ENCODE peak calls at places on chromosome 17, in eight cellular contexts. D is activated CD8-positive, alpha-beta memory T cell treated with anti-CD3 and anti-CD28 coated beads for 1 hour; V is psoas muscle; C is stimulated activated CD8-positive, alpha-beta memory T cell treated with anti-CD3 and anti-CD28 coated beads, Interleukin-2, amount 100 ng/mL, for 1 hour; T is choroid plexus epithelial cell; K is lower leg skin; B is C1 segment of cervical spinal cord; G is GM13977. X is an unnamed sample.

GRCh38 chr17:27290916-27291598 is 2.9 kb upstream of the WSB1 start:
- DNase-seq in D (no peak), V (no peak), C (no peak), T (no peak), K (no peak), B (no peak), G (no peak), X (no peak)

GRCh38 chr17:32805029-32805976 is 71.6 kb downstream of the MYO1D start:
- DNase-seq in D (no peak), V (no peak), C (no peak), T (no peak), K (no peak), B (no peak), G (no peak), X (no peak)

GRCh38 chr17:72812823-72813222 is 279.7 kb downstream of the SLC39A11 start:
- DNase-seq in D (no peak), V (no peak), C (no peak), T (peak), K (peak), B (no peak), G (no peak), X (no peak)

GRCh38 chr17:74391771-74392170 is 24.5 kb downstream of the GPR142 start:
- DNase-seq in D (no peak), V (peak), C (no peak), T (no peak), K (no peak), B (peak), G (no peak), X (no peak)

GRCh38 chr17:5630434-5630833 is 46.1 kb upstream of the NLRP1 start:
- DNase-seq in D (no peak), V (no peak), C (no peak), T (no peak), K (peak), B (no peak), G (no peak), X (no peak)

GRCh38 chr17:74117087-74117486 is 86.4 kb upstream of the RPL38 start:
- DNase-seq in D (no peak), V (no peak), C (no peak), T (no peak), K (no peak), B (no peak), G (no peak), X (peak)

GRCh38 chr17:69714659-69715058 is 300.2 kb downstream of the MAP2K6 start:
- DNase-seq in D (no peak), V (no peak), C (no peak), T (no peak), K (no peak), B (no peak), G (no peak), X (no peak)

GRCh38 chr17:60524463-60525346 is 1.3 kb downstream of the APPBP2 start:
- DNase-seq in D (no peak), V (no peak), C (no peak), T (peak), K (no peak), B (peak), G (no peak), X (no peak)

GRCh38 chr17:6465206-6466003 is 21.1 kb downstream of the PIMREG start:
- DNase-seq in D (no peak), V (peak), C (no peak), T (no peak), K (no peak), B (no peak), G (no peak), X (no peak)

GRCh38 chr17:74738051-74738996 is 1.3 kb downstream of the RAB37 start:
- DNase-seq in D (peak), V (peak), C (no peak), T (no peak), K (no peak), B (no peak), G (peak), X (no peak)

GRCh38 chr17:1638171-1638583 is 7.4 kb downstream of the SCARF1 start:
- DNase-seq in D (no peak), V (no peak), C (no peak), T (no peak), K (no peak), B (no peak), G (no peak), X (no peak)

GRCh38 chr17:6498798-6499540 is 54.7 kb downstream of the PIMREG start:
- DNase-seq in D (no peak), V (no peak), C (no peak), T (no peak), K (peak), B (peak), G (no peak), X (peak)

GRCh38 chr17:28145348-28145747 is 102.9 kb downstream of the NLK start:
- DNase-seq in D (no peak), V (no peak), C (no peak), T (peak), K (no peak), B (no peak), G (no peak), X (no peak)

GRCh38 chr17:81094744-81095607 is 60.0 kb downstream of the BAIAP2 start:
- DNase-seq in D (peak), V (peak), C (peak), T (peak), K (peak), B (peak), G (no peak), X (peak)

GRCh38 chr17:7848131-7848579 is 6.7 kb upstream of the TMEM88 start:
- DNase-seq in D (no peak), V (no peak), C (no peak), T (no peak), K (no peak), B (no peak), G (no peak), X (no peak)

GRCh38 chr17:44004761-44005526 is 522 bp downstream of the NAGS start:
- DNase-seq in D (no peak), V (peak), C (no peak), T (no peak), K (peak), B (no peak), G (no peak), X (peak)

GRCh38 chr17:76670020-76670707 is 26.6 kb upstream of the ST6GALNAC1 start:
- DNase-seq in D (no peak), V (no peak), C (no peak), T (peak), K (no peak), B (no peak), G (no peak), X (no peak)

GRCh38 chr17:74528491-74529199 is 2.6 kb downstream of the CD300LB start:
- DNase-seq in D (no peak), V (peak), C (no peak), T (no peak), K (peak), B (no peak), G (peak), X (peak)

GRCh38 chr17:40309031-40309937 is at the start of gene RARA:
- DNase-seq in D (no peak), V (peak), C (no peak), T (peak), K (peak), B (peak), G (peak), X (peak)

GRCh38 chr17:72430611-72431432 is 310.0 kb downstream of the SOX9 start:
- DNase-seq in D (no peak), V (no peak), C (no peak), T (no peak), K (no peak), B (no peak), G (no peak), X (no peak)

GRCh38 chr17:15233022-15233805 is 31.9 kb downstream of the PMP22 start:
- DNase-seq in D (no peak), V (peak), C (no peak), T (peak), K (no peak), B (no peak), G (no peak), X (no peak)

GRCh38 chr17:39014795-39015545 is 47.8 kb upstream of the FBXO47 start:
- DNase-seq in D (no peak), V (no peak), C (no peak), T (no peak), K (peak), B (no peak), G (no peak), X (no peak)

GRCh38 chr17:81420769-81421462 is 25.7 kb downstream of the BAHCC1 start:
- DNase-seq in D (no peak), V (peak), C (no peak), T (peak), K (peak), B (peak), G (no peak), X (no peak)

GRCh38 chr17:80036715-80037477 is 454 bp downstream of the CCDC40 start:
- DNase-seq in D (no peak), V (no peak), C (no peak), T (no peak), K (peak), B (peak), G (no peak), X (peak)

GRCh38 chr17:68290955-68291835 is at the start of the genes ARSG and SLC16A6:
- DNase-seq in D (peak), V (peak), C (peak), T (peak), K (peak), B (peak), G (peak), X (no peak)

GRCh38 chr17:7809086-7809790 is 24.8 kb upstream of the KDM6B start:
- DNase-seq in D (no peak), V (no peak), C (no peak), T (no peak), K (no peak), B (no peak), G (no peak), X (no peak)

GRCh38 chr17:28612936-28613872 is 781 bp downstream of the RSKR start:
- DNase-seq in D (peak), V (no peak), C (no peak), T (peak), K (no peak), B (no peak), G (peak), X (no peak)

GRCh38 chr17:72654746-72655145 is 437.7 kb downstream of the SLC39A11 start:
- DNase-seq in D (no peak), V (no peak), C (no peak), T (no peak), K (no peak), B (no peak), G (no peak), X (no peak)

GRCh38 chr17:39867084-39867890 is 715 bp upstream of the ZPBP2 start:
- DNase-seq in D (peak), V (no peak), C (no peak), T (no peak), K (no peak), B (no peak), G (peak), X (no peak)

GRCh38 chr17:427891-428290 is 75.3 kb upstream of the RPH3AL start:
- DNase-seq in D (no peak), V (no peak), C (no peak), T (no peak), K (no peak), B (no peak), G (no peak), X (no peak)

GRCh38 chr17:42315402-42316156 is 27.3 kb downstream of the STAT5A start:
- DNase-seq in D (no peak), V (no peak), C (no peak), T (no peak), K (no peak), B (no peak), G (no peak), X (no peak)

GRCh38 chr17:3768786-3769185 is 32.2 kb downstream of the ITGAE start:
- DNase-seq in D (no peak), V (no peak), C (no peak), T (no peak), K (no peak), B (no peak), G (no peak), X (no peak)

GRCh38 chr17:4182043-4182442 is 39.0 kb downstream of the CYB5D2 start:
- DNase-seq in D (no peak), V (no peak), C (no peak), T (no peak), K (no peak), B (peak), G (no peak), X (no peak)

GRCh38 chr17:39671651-39672521 is 3.6 kb downstream of the PNMT start:
- DNase-seq in D (no peak), V (peak), C (no peak), T (peak), K (no peak), B (no peak), G (no peak), X (peak)

X was measured in suprapubic skin.